ENCODE peak calls at places on chromosomes 13 and 19, in ten cellular contexts. U is fibroblast of lung, L is pancreas, Z is mesothelial cell of epicardium, N is fibroblast of villous mesenchyme, Y is progenitor cell of endocrine pancreas, X is endodermal cell, V is ascending aorta, E is nephron progenitor cell, T is A673. W is an unnamed sample.

GRCh38 chr13:53201454-53202225 is 173.0 kb downstream of the OLFM4 start:
- DNase-seq in U (no peak), L (peak; percentile 20), Z (no peak), N (no peak), Y (peak; percentile 23), X (peak; percentile 87), V (no peak), E (peak; percentile 45), T (peak; percentile 60), W (no peak)

GRCh38 chr13:110624766-110625756 is 9.7 kb downstream of the NAXD start:
- DNase-seq in U (no peak), L (no peak), Z (no peak), N (no peak), Y (no peak), X (peak; percentile 48), V (no peak), E (peak; percentile 32), T (no peak), W (no peak)

GRCh38 chr19:1789282-1790020 is 22.6 kb downstream of the ATP8B3 start:
- DNase-seq in U (no peak), L (no peak), Z (no peak), N (no peak), Y (no peak), X (peak; percentile 76), V (no peak), E (peak; percentile 60), T (no peak), W (no peak)

GRCh38 chr13:102948006-102948405 is 102.2 kb downstream of the ERCC5 start:
- DNase-seq in U (peak; percentile 5), L (no peak), Z (no peak), N (no peak), Y (no peak), X (no peak), V (no peak), E (no peak), T (peak; percentile 41), W (peak; percentile 10)

GRCh38 chr19:41298327-41298964 is 11.5 kb upstream of the CCDC97 start:
- DNase-seq in U (peak; percentile 77), L (peak; percentile 62), Z (no peak), N (peak; percentile 92), Y (no peak), X (no peak), V (peak; percentile 89), E (no peak), T (no peak), W (peak; percentile 81)

GRCh38 chr19:30226464-30227070 is 145.6 kb upstream of the ZNF536 start:
- DNase-seq in U (no peak), L (no peak), Z (no peak), N (no peak), Y (no peak), X (peak; percentile 68), V (no peak), E (peak; percentile 42), T (peak; percentile 39), W (no peak)

GRCh38 chr19:9406798-9407352 is 28.5 kb downstream of the ZNF266 start:
- DNase-seq in U (peak; percentile 87), L (peak; percentile 81), Z (no peak), N (peak; percentile 88), Y (no peak), X (no peak), V (peak; percentile 69), E (no peak), T (peak; percentile 88), W (peak; percentile 94)

GRCh38 chr19:35436477-35437141 is 11.4 kb upstream of the FFAR2 start:
- DNase-seq in U (peak; percentile 7), L (peak; percentile 46), Z (no peak), N (peak; percentile 55), Y (no peak), X (no peak), V (no peak), E (no peak), T (peak; percentile 63), W (peak; percentile 89)

GRCh38 chr19:19226204-19226603 is 14.4 kb downstream of the NCAN start:
- DNase-seq in U (no peak), L (no peak), Z (no peak), N (no peak), Y (no peak), X (no peak), V (no peak), E (no peak), T (no peak), W (no peak)

GRCh38 chr19:416416-416815 is 7.5 kb upstream of the C2CD4C start:
- DNase-seq in U (no peak), L (no peak), Z (no peak), N (no peak), Y (no peak), X (no peak), V (no peak), E (no peak), T (no peak), W (no peak)

GRCh38 chr19:35995655-35995993 is 636 bp downstream of the SDHAF1 start:
- DNase-seq in U (peak; percentile 18), L (peak; percentile 50), Z (no peak), N (peak; percentile 34), Y (no peak), X (peak; percentile 87), V (no peak), E (peak; percentile 49), T (peak; percentile 56), W (peak; percentile 48)

GRCh38 chr19:23800281-23800680 is 41.6 kb upstream of the ZNF681 start:
- DNase-seq in U (no peak), L (no peak), Z (no peak), N (no peak), Y (no peak), X (no peak), V (no peak), E (no peak), T (no peak), W (no peak)

GRCh38 chr19:33821871-33822270 is 25.2 kb downstream of the KCTD15 start:
- DNase-seq in U (no peak), L (peak; percentile 4), Z (no peak), N (no peak), Y (no peak), X (no peak), V (no peak), E (no peak), T (no peak), W (no peak)

GRCh38 chr13:29847501-29847983 is 2.9 kb downstream of the UBL3 start:
- DNase-seq in U (peak; percentile 64), L (peak; percentile 33), Z (no peak), N (peak; percentile 69), Y (no peak), X (no peak), V (no peak), E (peak; percentile 14), T (peak; percentile 59), W (peak; percentile 52)

GRCh38 chr19:40613669-40614594 is 12.8 kb downstream of the LTBP4 start:
- DNase-seq in U (peak; percentile 89), L (peak; percentile 75), Z (peak; percentile 71), N (peak; percentile 82), Y (no peak), X (peak; percentile 95), V (peak; percentile 80), E (peak; percentile 81), T (peak; percentile 94), W (peak; percentile 54)

GRCh38 chr19:18152444-18152816 is 533 bp upstream of the PIK3R2 start:
- DNase-seq in U (peak; percentile 93), L (peak; percentile 93), Z (peak; percentile 91), N (peak; percentile 99), Y (peak; percentile 95), X (peak; percentile 99), V (peak; percentile 98), E (peak; percentile 99), T (peak; percentile 98), W (peak; percentile 99)
- TF ChIP-seq CTCF in U (peak; percentile 49), L (no peak), Z (peak; percentile 79), N (peak; percentile 58), Y (peak; percentile 71), X (peak; percentile 83), V (peak; percentile 82), E (peak; percentile 65), T (peak; percentile 77), W (peak; percentile 71)

GRCh38 chr19:44954649-44955499 is at the start of gene CLPTM1:
- DNase-seq in U (peak; percentile 96), L (peak; percentile 98), Z (peak; percentile 96), N (peak; percentile 98), Y (peak; percentile 92), X (peak; percentile 98), V (peak; percentile 98), E (peak; percentile 97), T (peak; percentile 98), W (peak; percentile 98)
- TF ChIP-seq CTCF in U (no peak), L (no peak), Z (no peak), N (no peak), Y (no peak), X (no peak), V (peak; percentile 28), E (no peak), T (no peak), W (no peak)

GRCh38 chr13:114021464-114022308 is 47.8 kb upstream of the C13orf46 start:
- DNase-seq in U (no peak), L (no peak), Z (no peak), N (no peak), Y (no peak), X (no peak), V (no peak), E (no peak), T (no peak), W (no peak)
- TF ChIP-seq CTCF in U (no peak), L (no peak), Z (no peak), N (no peak), Y (no peak), X (peak; percentile 14), V (no peak), E (no peak), T (no peak), W (no peak)

GRCh38 chr19:21483589-21484170 is 21.7 kb upstream of the ZNF429 start:
- DNase-seq in U (no peak), L (no peak), Z (no peak), N (peak; percentile 52), Y (no peak), X (peak; percentile 93), V (peak; percentile 69), E (peak; percentile 35), T (peak; percentile 3), W (peak; percentile 19)
- TF ChIP-seq CTCF in U (no peak), L (peak; percentile 44), Z (no peak), N (peak; percentile 62), Y (peak; percentile 41), X (peak; percentile 82), V (peak; percentile 38), E (no peak), T (peak; percentile 34), W (peak; percentile 48)

GRCh38 chr19:49127674-49128544 is 8.6 kb downstream of the PPFIA3 start:
- DNase-seq in U (peak; percentile 92), L (peak; percentile 97), Z (peak; percentile 92), N (peak; percentile 97), Y (peak; percentile 84), X (peak; percentile 99), V (peak; percentile 97), E (peak; percentile 97), T (peak; percentile 98), W (peak; percentile 98)
- TF ChIP-seq CTCF in U (peak; percentile 6), L (no peak), Z (no peak), N (peak; percentile 8), Y (peak; percentile 10), X (peak; percentile 34), V (no peak), E (no peak), T (no peak), W (peak; percentile 4)

W was measured in cardiac fibroblast.